ENCODE peak calls at places on chromosomes 6 and 20, in five cellular contexts. Z is suprapubic skin, O is choroid plexus epithelial cell, L is NB4, E is OCI-LY7. D is an unnamed sample.

GRCh38 chr20:1907586-1907985 is 12.4 kb downstream of the SIRPA start:
- DNase-seq in O (no peak), E (no peak), L (no peak), Z (no peak), D (no peak)

GRCh38 chr6:53258076-53258773 is 90.5 kb downstream of the ELOVL5 start:
- DNase-seq in E (no peak), Z (no peak), L (no peak), O (no peak), D (no peak)

GRCh38 chr6:14722704-14723103 is 523.2 kb upstream of the JARID2 start:
- DNase-seq in E (no peak), Z (no peak), L (no peak), O (no peak), D (no peak)

GRCh38 chr20:33401922-33402369 is 627 bp upstream of the CDK5RAP1 start:
- DNase-seq in O (peak), E (peak), L (peak), Z (no peak), D (no peak)

GRCh38 chr20:63441777-63442493 is 30.5 kb downstream of the KCNQ2 start:
- DNase-seq in O (peak), Z (no peak), E (no peak), L (peak), D (peak)

GRCh38 chr6:118263929-118264486 is 284.1 kb upstream of the PLN start:
- DNase-seq in E (peak), Z (no peak), L (peak), O (peak), D (peak)

GRCh38 chr6:27668442-27669275 is 195.8 kb upstream of the ZNF184 start:
- DNase-seq in Z (no peak), E (peak), L (peak), O (peak), D (no peak)

GRCh38 chr6:78513856-78514255 is 353.5 kb upstream of the IRAK1BP1 start:
- DNase-seq in L (peak), E (peak), O (no peak), Z (no peak), D (no peak)

GRCh38 chr20:53901064-53901463 is 169.3 kb downstream of the BCAS1 start:
- DNase-seq in O (peak), L (no peak), Z (peak), E (no peak), D (no peak)

GRCh38 chr20:53737404-53738038 is 143.9 kb upstream of the ZNF217 start:
- DNase-seq in E (no peak), Z (no peak), L (peak), O (peak), D (no peak)

GRCh38 chr20:37469531-37469930 is 51.5 kb upstream of the NNAT start:
- DNase-seq in L (no peak), Z (no peak), O (no peak), E (no peak), D (no peak)

GRCh38 chr6:16239090-16239797 is 857 bp downstream of the GMPR start:
- DNase-seq in O (peak), Z (peak), L (peak), E (no peak), D (peak)

GRCh38 chr20:50980851-50981713 is 22.5 kb downstream of the MOCS3 start:
- DNase-seq in O (peak), Z (no peak), L (peak), E (peak), D (peak)

GRCh38 chr20:49345538-49345937 is 67.7 kb upstream of the ZNFX1 start:
- DNase-seq in L (no peak), O (peak), E (no peak), Z (peak), D (no peak)

GRCh38 chr20:14948416-14948815 is 611.0 kb upstream of the FLRT3 start:
- DNase-seq in L (no peak), O (peak), E (no peak), Z (no peak), D (no peak)

GRCh38 chr6:18457065-18457817 is 70.1 kb downstream of the RNF144B start:
- DNase-seq in Z (no peak), O (peak), L (no peak), E (no peak), D (no peak)

GRCh38 chr20:23023621-23024187 is 11.4 kb upstream of the SSTR4 start:
- DNase-seq in O (no peak), E (no peak), L (no peak), Z (no peak), D (no peak)
- TF ChIP-seq CTCF in O (no peak), E (no peak), L (no peak), Z (no peak), D (no peak)

GRCh38 chr20:47748069-47748468 is 37.2 kb downstream of the SULF2 start:
- DNase-seq in O (no peak), E (no peak), Z (no peak), L (no peak), D (no peak)
- TF ChIP-seq CTCF in O (no peak), E (no peak), Z (no peak), L (no peak), D (no peak)

GRCh38 chr20:59299961-59300340 is 460 bp upstream of the EDN3 start:
- DNase-seq in L (peak), E (no peak), Z (no peak), O (no peak), D (no peak)
- TF ChIP-seq CTCF in L (no peak), E (no peak), Z (no peak), O (no peak), D (no peak)

GRCh38 chr6:105835373-105835772 is 250.8 kb upstream of the PRDM1 start:
- DNase-seq in E (peak), L (peak), O (peak), Z (no peak), D (no peak)
- TF ChIP-seq CTCF in E (peak), L (peak), O (peak), Z (peak), D (peak)

GRCh38 chr6:37303891-37304503 is 46.1 kb upstream of the TMEM217 start:
- DNase-seq in Z (no peak), O (peak), L (peak), E (peak), D (peak)
- TF ChIP-seq CTCF in Z (peak), O (peak), L (peak), E (peak), D (peak)

DNA sequence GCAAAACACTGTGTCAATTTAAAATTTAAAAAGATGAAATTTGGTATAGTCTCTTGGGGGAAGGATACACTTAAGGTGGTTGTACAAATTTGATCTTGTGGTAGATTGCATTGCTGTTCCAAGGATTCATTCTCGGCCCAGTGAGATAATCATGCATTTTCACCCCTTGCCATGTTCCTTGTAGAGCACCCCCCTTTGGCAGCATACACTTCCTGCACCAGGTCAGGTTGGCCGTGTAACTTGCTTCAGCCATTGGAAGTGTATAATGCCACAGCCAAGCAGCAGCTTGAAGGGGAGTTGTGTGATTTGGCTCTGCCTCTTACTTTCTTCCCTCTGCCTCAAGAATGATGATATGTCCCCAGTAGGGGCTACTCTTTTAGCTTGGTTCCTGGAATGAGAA is 21.9 kb downstream of the CCN2 start:
- DNase-seq in E (no peak), Z (no peak), L (no peak), O (no peak), D (no peak)
- TF ChIP-seq CTCF in E (peak), Z (no peak), L (peak), O (peak), D (no peak)

GRCh38 chr20:61837200-61837599 is 228.5 kb downstream of the TAF4 start:
- DNase-seq in E (no peak), O (no peak), L (no peak), Z (no peak), D (no peak)
- TF ChIP-seq CTCF in E (no peak), O (no peak), L (no peak), Z (no peak), D (no peak)

GRCh38 chr6:158002951-158003853 is 21.5 kb downstream of the SYNJ2 start:
- DNase-seq in O (peak), L (no peak), E (no peak), Z (peak), D (no peak)
- TF ChIP-seq CTCF in O (no peak), L (no peak), E (no peak), Z (no peak), D (no peak)